ENCODE peak calls at places on chromosome 13, in six cellular contexts. T is fibroblast of pulmonary artery; N is mesenchymal stem cell; B is stimulated activated CD4-positive, alpha-beta T cell treated with anti-CD3 and anti-CD28 coated beads, Interleukin-4, amount 100 ng/mL, for 48 hours; W is pulmonary artery endothelial cell; K is stimulated activated CD8-positive, alpha-beta memory T cell treated with anti-CD3 and anti-CD28 coated beads, Interleukin-4, amount 100 ng/mL, for 1 hour. G is an unnamed sample.

GRCh38 chr13:113935081-113935511 is 38.8 kb downstream of the C13orf46 start:
- DNase-seq in T (no peak), N (no peak), B (no peak), W (no peak), K (no peak), G (no peak)

GRCh38 chr13:71577127-71577526 is 289.9 kb downstream of the DACH1 start:
- DNase-seq in T (peak; percentile 10), N (peak; percentile 38), B (no peak), W (no peak), K (no peak), G (no peak)

GRCh38 chr13:70723732-70724131 is 615.5 kb upstream of the KLHL1 start:
- DNase-seq in T (peak; percentile 11), N (peak; percentile 35), B (no peak), W (no peak), K (no peak), G (no peak)

GRCh38 chr13:80931766-80932165 is 590.8 kb upstream of the SPRY2 start:
- DNase-seq in T (peak; percentile 66), N (peak; percentile 50), B (no peak), W (no peak), K (no peak), G (no peak)

GRCh38 chr13:26295812-26296211 is 41.9 kb downstream of the CDK8 start:
- DNase-seq in T (no peak), N (no peak), B (no peak), W (no peak), K (no peak), G (no peak)

GRCh38 chr13:75904012-75904411 is 267.9 kb downstream of the LMO7 start:
- DNase-seq in T (no peak), N (no peak), B (no peak), W (no peak), K (no peak), G (no peak)

GRCh38 chr13:20719783-20720182 is 16.3 kb downstream of the IL17D start:
- DNase-seq in T (no peak), N (no peak), B (no peak), W (no peak), K (no peak), G (no peak)

GRCh38 chr13:34201050-34201913 is 383.3 kb downstream of the RFC3 start:
- DNase-seq in T (peak; percentile 83), N (no peak), B (no peak), W (no peak), K (no peak), G (no peak)

GRCh38 chr13:74867460-74867859 is 614.5 kb downstream of the TBC1D4 start:
- DNase-seq in T (peak; percentile 58), N (no peak), B (no peak), W (no peak), K (no peak), G (no peak)

GRCh38 chr13:95568131-95568530 is 15.6 kb downstream of the CLDN10 start:
- DNase-seq in T (no peak), N (no peak), B (no peak), W (no peak), K (no peak), G (no peak)

GRCh38 chr13:109715902-109716301 is 70.5 kb downstream of the IRS2 start:
- DNase-seq in T (peak; percentile 58), N (peak; percentile 76), B (no peak), W (no peak), K (no peak), G (no peak)

GRCh38 chr13:23623394-23623793 is 53.2 kb downstream of the TNFRSF19 start:
- DNase-seq in T (no peak), N (no peak), B (no peak), W (no peak), K (no peak), G (no peak)

GRCh38 chr13:110330491-110331001 is 23.5 kb downstream of the COL4A2 start:
- DNase-seq in T (no peak), N (no peak), B (no peak), W (no peak), K (no peak), G (no peak)

GRCh38 chr13:26502826-26503225 is 54.7 kb upstream of the WASF3 start:
- DNase-seq in T (peak; percentile 77), N (peak; percentile 71), B (peak; percentile 28), W (peak; percentile 39), K (no peak), G (no peak)

GRCh38 chr13:112982281-112983041 is 13.4 kb downstream of the MCF2L start:
- DNase-seq in T (no peak), N (no peak), B (no peak), W (no peak), K (no peak), G (no peak)

GRCh38 chr13:25301347-25302113 is at the start of gene NUP58:
- DNase-seq in T (peak; percentile 96), N (peak; percentile 96), B (peak; percentile 92), W (peak; percentile 80), K (peak; percentile 87), G (peak; percentile 94)

GRCh38 chr13:101618440-101619187 is 166.1 kb downstream of the ITGBL1 start:
- DNase-seq in T (no peak), N (no peak), B (no peak), W (no peak), K (no peak), G (no peak)

GRCh38 chr13:105193026-105193425 is 1342.4 kb downstream of the EFNB2 start:
- DNase-seq in T (no peak), N (no peak), B (no peak), W (no peak), K (no peak), G (no peak)

GRCh38 chr13:100724568-100724967 is 50.0 kb upstream of the TMTC4 start:
- DNase-seq in T (no peak), N (no peak), B (no peak), W (no peak), K (no peak), G (no peak)

GRCh38 chr13:51958217-51958547 is 53.1 kb downstream of the ATP7B start:
- DNase-seq in T (no peak), N (no peak), B (no peak), W (no peak), K (no peak), G (no peak)

GRCh38 chr13:81425286-81425685 is 1084.4 kb upstream of the SPRY2 start:
- DNase-seq in T (no peak), N (no peak), B (no peak), W (no peak), K (no peak), G (no peak)

GRCh38 chr13:114104626-114105350 is 27.6 kb downstream of the RASA3 start:
- DNase-seq in T (no peak), N (no peak), B (no peak), W (no peak), K (no peak), G (no peak)

GRCh38 chr13:114230575-114230974 is 4.1 kb upstream of the CDC16 start:
- DNase-seq in T (no peak), N (no peak), B (no peak), W (no peak), K (no peak), G (no peak)

GRCh38 chr13:68261105-68261504 is 1031.0 kb upstream of the PCDH9 start:
- DNase-seq in T (no peak), N (no peak), B (no peak), W (no peak), K (no peak), G (peak; percentile 3)

GRCh38 chr13:107339209-107339608 is 771.3 kb upstream of the ARGLU1 start:
- DNase-seq in T (no peak), N (peak; percentile 67), B (no peak), W (no peak), K (no peak), G (no peak)

GRCh38 chr13:98216135-98216565 is 39.1 kb upstream of the RNF113B start:
- DNase-seq in T (peak; percentile 46), N (peak; percentile 94), B (no peak), W (no peak), K (no peak), G (no peak)

GRCh38 chr13:76885203-76886004 is 801 bp downstream of the KCTD12 start:
- DNase-seq in T (peak; percentile 84), N (peak; percentile 82), B (peak; percentile 32), W (no peak), K (no peak), G (peak; percentile 70)

GRCh38 chr13:49441312-49441711 is 2.6 kb downstream of the CAB39L start:
- DNase-seq in T (no peak), N (no peak), B (no peak), W (no peak), K (no peak), G (no peak)

GRCh38 chr13:25432686-25433085 is 60.9 kb downstream of the ATP8A2 start:
- DNase-seq in T (no peak), N (peak; percentile 31), B (no peak), W (no peak), K (no peak), G (no peak)

GRCh38 chr13:106555631-106556328 is 12.2 kb downstream of the ARGLU1 start:
- DNase-seq in T (peak; percentile 40), N (no peak), B (no peak), W (no peak), K (no peak), G (no peak)

GRCh38 chr13:41500501-41500900 is 43.2 kb downstream of the RGCC start:
- DNase-seq in T (no peak), N (no peak), B (no peak), W (no peak), K (no peak), G (peak; percentile 16)

GRCh38 chr13:42652642-42653415 is 78.9 kb downstream of the TNFSF11 start:
- DNase-seq in T (no peak), N (no peak), B (no peak), W (no peak), K (no peak), G (no peak)

G was measured in RPMI8226.